ENCODE peak calls at places on chromosomes 12 and 14, in nine cellular contexts. S is sciatic nerve; E is activated naive CD4-positive, alpha-beta T cell treated with anti-CD3 and anti-CD28 coated beads, Interleukin-2, amount 10 ng/mL, durations not matched to agents 7 days and 5 days; V is effector memory CD4-positive, alpha-beta T cell; C is kidney tubule cell; P is dermis blood vessel endothelial cell; W is A549; T is ascending aorta; H is NCI-H2081. X is an unnamed sample.

GRCh38 chr14:61559641-61560201 is 135.6 kb upstream of the HIF1A start:
- DNase-seq in H (no peak), E (no peak), V (no peak), W (peak; percentile 98), C (peak; percentile 89), T (peak; percentile 28), P (no peak), S (no peak), X (peak; percentile 13)

GRCh38 chr14:101600891-101601602 is 39.8 kb downstream of the DIO3 start:
- DNase-seq in T (peak; percentile 55), H (no peak), C (no peak), P (no peak), S (peak; percentile 33), V (no peak), E (no peak), W (no peak), X (no peak)

GRCh38 chr14:104280085-104280901 is 141.9 kb downstream of the KIF26A start:
- DNase-seq in H (no peak), V (no peak), T (peak; percentile 58), C (no peak), E (peak; percentile 15), P (no peak), W (no peak), S (peak; percentile 43), X (no peak)

GRCh38 chr12:96483116-96483515 is 6.3 kb upstream of the CFAP54 start:
- DNase-seq in P (no peak), C (peak; percentile 17), S (no peak), W (no peak), V (no peak), T (no peak), E (no peak), H (no peak), X (no peak)

GRCh38 chr12:91189526-91189925 is 6.9 kb upstream of the DCN start:
- DNase-seq in P (no peak), V (no peak), H (no peak), T (no peak), S (no peak), C (no peak), W (no peak), E (no peak), X (no peak)

GRCh38 chr12:58871557-58871956 is 48.7 kb downstream of the LRIG3 start:
- DNase-seq in P (no peak), V (no peak), C (no peak), T (no peak), E (no peak), S (no peak), W (no peak), H (no peak), X (no peak)

GRCh38 chr12:90854136-90854689 is 100.8 kb downstream of the CCER1 start:
- DNase-seq in S (no peak), W (peak; percentile 31), V (no peak), H (peak; percentile 64), P (peak; percentile 73), T (no peak), C (peak; percentile 37), E (no peak), X (no peak)

GRCh38 chr14:31127690-31128089 is 79.9 kb downstream of the HECTD1 start:
- DNase-seq in T (no peak), V (peak; percentile 4), S (no peak), W (no peak), E (peak; percentile 34), H (peak; percentile 17), P (no peak), C (peak; percentile 55), X (no peak)

GRCh38 chr12:76303365-76303764 is 44.9 kb downstream of the BBS10 start:
- DNase-seq in H (no peak), T (no peak), E (no peak), C (no peak), V (no peak), P (no peak), W (no peak), S (no peak), X (no peak)

GRCh38 chr14:23494223-23494622 is 24.7 kb downstream of the NGDN start:
- DNase-seq in C (peak; percentile 9), P (no peak), S (no peak), T (no peak), W (no peak), H (no peak), V (no peak), E (no peak), X (no peak)

GRCh38 chr12:54641089-54641488 is 6.4 kb upstream of the LACRT start:
- DNase-seq in P (no peak), S (no peak), T (no peak), E (no peak), V (no peak), W (no peak), H (no peak), C (no peak), X (no peak)

GRCh38 chr14:100651999-100652508 is 64.8 kb upstream of the BEGAIN start:
- DNase-seq in V (no peak), S (no peak), W (no peak), T (no peak), P (no peak), C (no peak), H (no peak), E (no peak), X (no peak)

GRCh38 chr12:42846782-42847181 is 257.2 kb upstream of the PRICKLE1 start:
- DNase-seq in S (no peak), P (no peak), H (no peak), W (no peak), C (peak; percentile 34), V (no peak), E (no peak), T (no peak), X (no peak)

GRCh38 chr12:71282925-71283324 is 125.1 kb upstream of the TSPAN8 start:
- DNase-seq in H (no peak), C (no peak), P (no peak), W (no peak), S (no peak), V (no peak), E (no peak), T (no peak), X (no peak)

GRCh38 chr14:88078525-88078924 is 73.6 kb downstream of the GPR65 start:
- DNase-seq in S (no peak), W (no peak), E (no peak), T (no peak), C (no peak), H (no peak), V (no peak), P (no peak), X (no peak)

GRCh38 chr12:3930216-3930615 is 57.0 kb upstream of the PARP11 start:
- DNase-seq in C (no peak), E (no peak), P (no peak), T (no peak), S (no peak), H (no peak), W (no peak), V (no peak), X (no peak)